ENCODE peak calls at places on chromosomes 6 and 20, in nine cellular contexts. G, B, Y, S, L, H, U, E and C are unnamed samples. For H3K36me3, the result is how much of the 10 kb centered on the place peaks cover.

GRCh38 chr20:34943808-34944568 is 11.6 kb downstream of the GSS start:
- DNase-seq in G (no peak), B (no peak), Y (no peak), S (no peak), L (no peak), H (no peak), U (peak), E (no peak), C (no peak)

GRCh38 chr6:2999005-2999620 is 581 bp upstream of the NQO2 start:
- DNase-seq in G (no peak), B (peak), Y (no peak), S (no peak), L (no peak), H (no peak), U (peak), E (peak), C (peak)

GRCh38 chr6:157982297-157982579 is 575 bp downstream of the SYNJ2 start:
- DNase-seq in G (no peak), B (peak), Y (no peak), S (peak), L (no peak), H (peak), U (no peak), E (peak), C (peak)

GRCh38 chr6:105402090-105402980 is 547 bp downstream of the PREP start:
- DNase-seq in G (no peak), B (peak), Y (no peak), S (peak), L (peak), H (peak), U (peak), E (peak), C (peak)

GRCh38 chr6:5453531-5453930 is 192.2 kb downstream of the FARS2 start:
- DNase-seq in G (peak), B (no peak), Y (no peak), S (no peak), L (no peak), H (no peak), U (no peak), E (no peak), C (no peak)

GRCh38 chr6:3406928-3407809 is 49.7 kb downstream of the SLC22A23 start:
- DNase-seq in G (no peak), B (no peak), Y (no peak), S (no peak), L (no peak), H (no peak), U (no peak), E (no peak), C (no peak)

GRCh38 chr20:21583486-21584168 is 69.8 kb upstream of the NKX2-2 start:
- DNase-seq in G (no peak), B (no peak), Y (no peak), S (no peak), L (no peak), H (no peak), U (no peak), E (no peak), C (no peak)

GRCh38 chr6:114712129-114712662 is 369.4 kb upstream of the HS3ST5 start:
- DNase-seq in G (no peak), B (no peak), Y (no peak), S (no peak), L (no peak), H (no peak), U (no peak), E (no peak), C (no peak)

GRCh38 chr20:35467339-35468224 is 12.2 kb downstream of the CEP250 start:
- DNase-seq in G (no peak), B (peak), Y (peak), S (no peak), L (no peak), H (peak), U (peak), E (no peak), C (no peak)

GRCh38 chr6:157224178-157224956 is 99.0 kb downstream of the TMEM242 start:
- DNase-seq in G (no peak), B (no peak), Y (peak), S (no peak), L (no peak), H (no peak), U (no peak), E (no peak), C (no peak)

GRCh38 chr20:62808211-62808865 is 3.7 kb downstream of the OGFR start:
- DNase-seq in G (no peak), B (peak), Y (peak), S (peak), L (peak), H (peak), U (peak), E (peak), C (peak)

GRCh38 chr6:151059612-151060095 is 180.1 kb upstream of the AKAP12 start:
- DNase-seq in G (no peak), B (no peak), Y (peak), S (peak), L (no peak), H (no peak), U (no peak), E (no peak), C (peak)

GRCh38 chr6:161333410-161333809 is 59.5 kb upstream of the AGPAT4 start:
- DNase-seq in G (no peak), B (no peak), Y (no peak), S (no peak), L (no peak), H (no peak), U (no peak), E (no peak), C (no peak)

GRCh38 chr6:83861077-83861476 is 1.6 kb downstream of the CYB5R4 start:
- DNase-seq in G (no peak), B (no peak), Y (no peak), S (no peak), L (no peak), H (no peak), U (no peak), E (no peak), C (no peak)

GRCh38 chr20:20195011-20195705 is 142.8 kb downstream of the CFAP61 start:
- DNase-seq in G (no peak), B (no peak), Y (no peak), S (no peak), L (peak), H (no peak), U (no peak), E (no peak), C (no peak)

GRCh38 chr6:43009124-43009523 is 4.6 kb downstream of the MEA1 start:
- DNase-seq in G (no peak), B (peak), Y (no peak), S (no peak), L (peak), H (peak), U (peak), E (peak), C (peak)

GRCh38 chr6:136823128-136823660 is 802 bp downstream of the PEX7 start:
- DNase-seq in G (no peak), B (no peak), Y (peak), S (no peak), L (peak), H (no peak), U (no peak), E (peak), C (peak)

GRCh38 chr20:8964944-8965562 is 103.8 kb upstream of the PLCB4 start:
- DNase-seq in G (no peak), B (no peak), Y (no peak), S (no peak), L (no peak), H (no peak), U (no peak), E (no peak), C (no peak)

GRCh38 chr6:98871057-98871456 is 36.7 kb downstream of the POU3F2 start:
- DNase-seq in G (no peak), B (no peak), Y (no peak), S (no peak), L (no peak), H (no peak), U (no peak), E (no peak), C (no peak)

GRCh38 chr6:149231786-149232185 is 85.7 kb upstream of the TAB2 start:
- DNase-seq in G (no peak), B (no peak), Y (no peak), S (no peak), L (no peak), H (no peak), U (peak), E (no peak), C (no peak)

GRCh38 chr6:68240731-68241130 is 394.4 kb upstream of the ADGRB3 start:
- DNase-seq in G (no peak), B (no peak), Y (no peak), S (no peak), L (no peak), H (no peak), U (no peak), E (no peak), C (no peak)

GRCh38 chr20:40494238-40494637 is 194.8 kb downstream of the MAFB start:
- DNase-seq in G (no peak), B (no peak), Y (no peak), S (peak), L (no peak), H (no peak), U (no peak), E (peak), C (peak)

GRCh38 chr6:169172946-169173345 is 80.7 kb downstream of the THBS2 start:
- DNase-seq in G (no peak), B (no peak), Y (no peak), S (no peak), L (no peak), H (no peak), U (no peak), E (no peak), C (no peak)

GRCh38 chr20:41178495-41178894 is 41.2 kb downstream of the PLCG1 start:
- DNase-seq in G (no peak), B (no peak), Y (no peak), S (no peak), L (no peak), H (no peak), U (no peak), E (no peak), C (peak)

GRCh38 chr6:129321303-129321702 is 388.7 kb downstream of the ARHGAP18 start:
- DNase-seq in G (no peak), B (no peak), Y (no peak), S (no peak), L (no peak), H (no peak), U (no peak), E (no peak), C (no peak)

GRCh38 chr6:65295812-65296211 is 411.2 kb downstream of the EYS start:
- DNase-seq in G (no peak), B (no peak), Y (no peak), S (no peak), L (no peak), H (no peak), U (no peak), E (no peak), C (peak)

GRCh38 chr6:441126-441920 is 49.8 kb downstream of the IRF4 start:
- DNase-seq in G (no peak), B (no peak), Y (no peak), S (no peak), L (no peak), H (no peak), U (no peak), E (no peak), C (no peak)

GRCh38 chr6:41964201-41964887 is 22.7 kb upstream of the CCND3 start:
- DNase-seq in G (no peak), B (no peak), Y (no peak), S (no peak), L (no peak), H (no peak), U (no peak), E (no peak), C (no peak)

GRCh38 chr6:107665386-107665785 is 158.7 kb downstream of the SCML4 start:
- DNase-seq in G (no peak), B (no peak), Y (no peak), S (no peak), L (no peak), H (no peak), U (peak), E (no peak), C (no peak)

DNA sequence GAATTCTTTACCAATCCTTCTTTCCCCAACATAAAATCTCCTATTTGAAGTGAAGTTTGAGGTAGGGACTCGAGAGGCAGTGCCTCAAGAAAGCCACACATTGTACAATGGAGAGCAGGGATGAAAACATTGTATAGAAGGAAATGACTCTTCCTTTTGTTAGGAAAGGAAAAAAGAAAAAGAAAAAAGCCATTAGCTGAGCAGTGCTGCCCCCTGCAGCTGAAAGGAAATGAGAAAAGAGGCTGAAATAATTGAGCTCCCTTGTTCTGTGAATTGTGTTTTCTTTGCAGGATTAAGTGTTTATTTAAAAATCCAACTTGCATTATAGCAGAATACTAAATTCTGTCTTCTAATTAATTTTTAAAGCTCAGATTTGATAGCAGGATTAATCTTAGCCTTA is 162.9 kb upstream of the SASH1 start:
- DNase-seq in G (no peak), B (peak), Y (no peak), S (no peak), L (no peak), H (peak), U (peak), E (peak), C (peak)
- TF ChIP-seq CTCF in G (no peak), B (peak), Y (peak), S (peak), L (peak), H (peak), U (peak), E (no peak), C (peak)

DNA sequence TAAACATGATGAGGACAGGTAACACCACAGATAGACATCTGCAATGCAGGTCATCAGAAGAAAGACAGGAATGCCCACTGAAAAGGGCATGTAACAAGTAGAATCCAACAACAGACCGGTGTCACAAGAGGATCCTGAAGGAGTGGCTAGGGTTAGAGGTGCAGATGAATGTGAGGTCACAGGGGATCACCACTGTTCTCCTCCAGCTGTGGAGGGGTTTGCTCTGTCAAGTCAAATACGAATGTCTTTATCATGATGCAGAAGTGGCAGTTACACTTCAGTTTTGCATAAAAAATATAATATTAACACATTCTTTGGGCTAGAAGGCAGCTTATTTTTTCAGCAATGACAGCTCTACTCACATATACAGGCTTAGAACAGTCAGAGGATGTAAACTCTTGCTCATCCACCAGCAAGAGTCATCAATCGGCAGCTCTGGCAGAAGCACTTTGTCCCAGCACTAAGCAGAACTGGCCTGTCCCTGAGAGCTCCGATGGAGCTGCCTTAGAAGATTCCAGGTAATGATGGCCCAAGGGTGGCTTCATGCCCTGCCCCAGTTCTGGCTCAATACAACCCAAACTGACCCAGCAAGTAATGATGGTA is 130.4 kb upstream of the TRAF3IP2 start:
- DNase-seq in G (no peak), B (no peak), Y (no peak), S (no peak), L (no peak), H (no peak), U (peak), E (no peak), C (no peak)
- H3K4me3 ChIP-seq in G (no peak), B (no peak), Y (no peak), S (no peak), L (no peak), H (no peak), U (no peak), E (no peak), C (no peak)

DNA sequence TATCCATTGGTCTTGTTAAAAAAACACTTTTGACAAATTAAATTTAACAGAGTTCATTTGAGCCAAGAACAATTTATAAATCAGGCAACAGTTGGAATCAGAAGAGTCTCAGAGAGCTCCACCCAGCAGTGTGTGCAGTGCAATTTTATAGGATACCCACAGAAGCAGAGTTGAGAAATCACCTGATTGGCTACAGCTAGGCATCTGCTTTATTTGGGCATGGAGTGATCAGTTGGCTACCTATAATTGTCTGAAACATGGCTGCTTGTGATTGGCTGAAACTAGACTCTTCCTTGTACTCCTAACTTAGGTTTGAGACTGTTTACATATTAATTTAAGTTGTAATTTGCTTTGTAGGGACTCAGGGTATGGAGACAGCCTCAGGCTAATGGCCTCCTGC is 12.0 kb downstream of the PGK2 start:
- DNase-seq in G (no peak), B (no peak), Y (no peak), S (no peak), L (no peak), H (no peak), U (no peak), E (no peak), C (no peak)
- H3K36me3 ChIP-seq in G (under half), B (under half), Y (under half), S (under half), L (under half), H (under half), U (under half), E (under half), C (under half)

GRCh38 chr6:10415593-10416480 is 963 bp upstream of the TFAP2A start:
- DNase-seq in G (no peak), B (no peak), Y (no peak), S (no peak), L (no peak), H (no peak), U (no peak), E (no peak), C (no peak)

GRCh38 chr6:10412948-10413849 is 1.7 kb downstream of the TFAP2A start:
- DNase-seq in G (peak), B (peak), Y (no peak), S (no peak), L (no peak), H (peak), U (no peak), E (no peak), C (no peak)

GRCh38 chr6:10413850-10414765 is 766 bp downstream of the TFAP2A start:
- DNase-seq in G (no peak), B (peak), Y (no peak), S (no peak), L (no peak), H (peak), U (no peak), E (no peak), C (no peak)

GRCh38 chr6:10416516-10416862 is 1.6 kb upstream of the TFAP2A start:
- DNase-seq in G (no peak), B (no peak), Y (no peak), S (no peak), L (no peak), H (no peak), U (no peak), E (no peak), C (no peak)

DNA sequence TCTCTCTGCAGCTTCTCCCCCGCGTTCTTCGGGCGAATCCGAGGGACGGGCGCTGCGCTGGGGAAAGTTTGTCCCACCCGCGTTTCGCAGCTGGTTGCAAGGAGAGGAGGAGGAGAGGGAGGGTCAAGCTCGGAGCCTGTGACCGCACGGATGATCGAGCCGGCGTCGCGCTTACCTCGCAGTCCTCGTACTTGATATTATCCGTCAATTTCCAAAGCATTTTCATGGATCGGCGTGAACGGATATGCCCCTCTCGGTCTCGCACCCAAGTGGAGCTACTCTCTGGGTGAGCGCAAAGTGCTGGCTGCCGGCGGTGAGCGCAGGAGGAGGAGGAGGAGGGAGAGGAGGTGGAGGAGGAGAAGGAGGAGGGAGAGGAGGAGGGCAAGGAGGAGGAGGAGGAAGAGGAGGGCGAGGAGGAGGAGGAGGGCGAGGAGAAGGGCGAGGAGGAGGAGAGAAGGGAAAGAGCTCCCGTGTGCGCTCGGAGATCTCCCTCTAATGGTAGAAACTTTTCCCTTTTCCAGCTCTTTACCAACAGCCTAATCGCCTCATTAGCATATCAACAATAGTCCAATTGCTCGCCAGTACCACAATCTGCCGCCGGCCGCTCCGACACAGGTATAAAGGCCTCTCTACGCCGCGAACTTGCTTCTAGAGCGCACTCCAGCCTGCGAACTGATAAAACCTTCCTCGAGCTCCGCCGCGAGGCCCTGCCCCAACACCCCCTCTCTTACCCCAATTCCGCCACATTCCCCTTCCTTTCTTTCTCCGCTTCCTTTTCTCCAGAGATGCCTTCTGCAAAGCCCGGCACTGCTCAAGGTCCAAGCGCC is at the start of gene TFAP2A:
- DNase-seq in G (no peak), B (peak), Y (no peak), S (no peak), L (no peak), H (peak), U (peak), E (no peak), C (no peak)
- TF ChIP-seq CTCF in G (no peak), B (peak), Y (no peak), S (no peak), L (no peak), H (peak), U (peak), E (no peak), C (no peak)